ENCODE peak calls at places on chromosomes 4 and X, in eight cellular contexts. H is NCI-H460; W is SW 1271; K is SW480; I is NCI-H1930; M is astrocyte of the spinal cord; L is naive thymus-derived CD8-positive, alpha-beta T cell; O is activated CD4-positive, alpha-beta memory T cell treated with anti-CD3 and anti-CD28 coated beads, Interleukin-2, amount 10 ng/mL, durations not matched to agents 7 days and 5 days. D is an unnamed sample.

GRCh38 chrX:13078739-13079444 is 34.5 kb upstream of the FAM9C start:
- DNase-seq in H (no peak), W (no peak), K (no peak), I (no peak), M (peak), L (no peak), O (no peak), D (peak)

GRCh38 chr4:102638621-102639020 is 122.1 kb downstream of the MANBA start:
- DNase-seq in H (no peak), W (no peak), K (no peak), I (no peak), M (no peak), L (no peak), O (no peak), D (no peak)

GRCh38 chrX:133593531-133593930 is 178.2 kb upstream of the GPC4 start:
- DNase-seq in H (no peak), W (no peak), K (no peak), I (no peak), M (no peak), L (no peak), O (no peak), D (no peak)

GRCh38 chr4:33369366-33369899 is 2649.3 kb downstream of the PCDH7 start:
- DNase-seq in H (no peak), W (no peak), K (no peak), I (no peak), M (peak), L (no peak), O (no peak), D (no peak)

GRCh38 chr4:91325495-91325894 is 978.3 kb upstream of the GRID2 start:
- DNase-seq in H (no peak), W (no peak), K (no peak), I (no peak), M (peak), L (no peak), O (no peak), D (peak)

GRCh38 chr4:113683143-113683542 is 78.4 kb downstream of the CAMK2D start:
- DNase-seq in H (no peak), W (no peak), K (no peak), I (no peak), M (no peak), L (peak), O (peak), D (no peak)

GRCh38 chrX:12878536-12878935 is 11.7 kb downstream of the TLR7 start:
- DNase-seq in H (no peak), W (no peak), K (no peak), I (no peak), M (no peak), L (no peak), O (no peak), D (no peak)

GRCh38 chrX:148573119-148573518 is 72.7 kb downstream of the AFF2 start:
- DNase-seq in H (no peak), W (no peak), K (no peak), I (no peak), M (no peak), L (no peak), O (no peak), D (no peak)

GRCh38 chr4:5206391-5206790 is 155.1 kb downstream of the STK32B start:
- DNase-seq in H (no peak), W (no peak), K (peak), I (no peak), M (peak), L (no peak), O (no peak), D (peak)

GRCh38 chr4:98387345-98388017 is 126.3 kb downstream of the RAP1GDS1 start:
- DNase-seq in H (no peak), W (no peak), K (no peak), I (no peak), M (no peak), L (no peak), O (no peak), D (no peak)